ENCODE peak calls at places on chromosomes 12 and 14, in eight cellular contexts. A is lung, C is right atrium auricular region, E is dorsolateral prefrontal cortex, M is AG10803, Q is mesothelial cell of epicardium, N is cardiac fibroblast, U is GM20000. J is an unnamed sample.
A peak's percentile ranks its signal among the peaks of the same experiment; 100 is the strongest.

GRCh38 chr14:85516239-85517112 is 13.5 kb upstream of the FLRT2 start:
- DNase-seq in E (no peak), U (no peak), A (no peak), Q (no peak), M (peak; percentile 94), N (peak; percentile 87), C (no peak), J (no peak)

GRCh38 chr12:116924558-116925453 is 14.1 kb downstream of the FBXW8 start:
- DNase-seq in U (no peak), N (peak; percentile 52), E (no peak), A (no peak), C (no peak), Q (no peak), M (peak; percentile 74), J (no peak)

GRCh38 chr14:82855912-82856381 is 1322.3 kb upstream of the SEL1L start:
- DNase-seq in C (no peak), N (peak; percentile 1), M (peak; percentile 6), U (no peak), Q (no peak), A (no peak), E (no peak), J (no peak)

GRCh38 chr14:99265571-99265970 is 6.4 kb downstream of the BCL11B start:
- DNase-seq in U (no peak), E (no peak), C (no peak), A (no peak), Q (no peak), M (no peak), N (no peak), J (no peak)

GRCh38 chr14:68424443-68425172 is 368.3 kb downstream of the ZFP36L1 start:
- DNase-seq in Q (no peak), M (no peak), E (no peak), C (no peak), N (no peak), U (no peak), A (no peak), J (no peak)

GRCh38 chr12:62860501-62861156 is 74.3 kb downstream of the PPM1H start:
- DNase-seq in Q (no peak), N (peak; percentile 44), U (no peak), M (no peak), E (no peak), A (no peak), C (no peak), J (no peak)

GRCh38 chr12:33596061-33596460 is 156.4 kb upstream of the SYT10 start:
- DNase-seq in E (no peak), C (no peak), A (no peak), Q (no peak), U (no peak), M (no peak), N (no peak), J (no peak)

GRCh38 chr12:97075583-97076268 is 168.7 kb downstream of the NEDD1 start:
- DNase-seq in U (no peak), N (no peak), C (no peak), A (no peak), Q (no peak), E (no peak), M (no peak), J (no peak)

GRCh38 chr12:114395755-114396152 is 10.2 kb downstream of the TBX5 start:
- DNase-seq in M (no peak), N (peak; percentile 49), U (no peak), Q (no peak), A (no peak), E (no peak), C (no peak), J (no peak)

GRCh38 chr14:23411563-23412525 is 3.8 kb upstream of the MYH6 start:
- DNase-seq in E (no peak), U (no peak), A (no peak), C (no peak), N (no peak), M (no peak), Q (no peak), J (no peak)

GRCh38 chr12:107344035-107344808 is 250.9 kb upstream of the CRY1 start:
- DNase-seq in Q (no peak), A (no peak), E (no peak), C (no peak), U (no peak), M (peak; percentile 32), N (no peak), J (no peak)

GRCh38 chr12:111635524-111635923 is 36.4 kb upstream of the ATXN2 start:
- DNase-seq in U (no peak), A (no peak), N (peak; percentile 29), Q (no peak), C (no peak), E (no peak), M (peak; percentile 15), J (no peak)

GRCh38 chr14:34208532-34208931 is 253.5 kb downstream of the SPTSSA start:
- DNase-seq in A (no peak), E (no peak), M (no peak), Q (no peak), N (no peak), C (no peak), U (no peak), J (no peak)

GRCh38 chr12:132771126-132771838 is 9.7 kb upstream of the ANKLE2 start:
- DNase-seq in C (no peak), M (peak; percentile 58), E (no peak), U (peak; percentile 66), A (no peak), Q (no peak), N (no peak), J (no peak)

GRCh38 chr14:88983755-88984154 is 159.3 kb downstream of the TTC8 start:
- DNase-seq in Q (no peak), U (no peak), N (peak; percentile 74), A (no peak), M (peak; percentile 90), E (no peak), C (no peak), J (no peak)

GRCh38 chr14:50421499-50421898 is 24.8 kb upstream of the CDKL1 start:
- DNase-seq in N (no peak), A (no peak), U (no peak), E (no peak), Q (no peak), C (no peak), M (no peak), J (no peak)

GRCh38 chr12:132490481-132491348 is 764 bp downstream of the FBRSL1 start:
- DNase-seq in U (peak; percentile 71), A (no peak), M (peak; percentile 12), E (no peak), Q (no peak), N (peak; percentile 24), C (no peak), J (no peak)

GRCh38 chr12:8913702-8914032 is 642 bp upstream of the PHC1 start:
- DNase-seq in U (peak; percentile 18), A (no peak), E (no peak), C (no peak), N (peak; percentile 2), Q (no peak), M (peak; percentile 5), J (no peak)

GRCh38 chr14:92122351-92122677 is 545 bp downstream of the CPSF2 start:
- DNase-seq in A (no peak), E (no peak), N (peak; percentile 44), Q (no peak), U (no peak), M (peak; percentile 26), C (no peak), J (no peak)

GRCh38 chr12:1796515-1797010 is 23.8 kb upstream of the LRTM2 start:
- DNase-seq in C (peak; percentile 67), M (peak; percentile 24), U (peak; percentile 62), E (no peak), N (peak; percentile 19), A (no peak), Q (no peak), J (no peak)

GRCh38 chr12:55932546-55932919 is 1.6 kb downstream of the DGKA start:
- DNase-seq in C (no peak), N (peak; percentile 63), U (peak; percentile 61), E (no peak), A (no peak), M (peak; percentile 46), Q (no peak), J (no peak)

GRCh38 chr14:93219103-93219726 is 12.2 kb downstream of the UBR7 start:
- DNase-seq in U (peak; percentile 59), N (peak; percentile 80), A (no peak), Q (no peak), C (no peak), M (peak; percentile 67), E (no peak), J (peak; percentile 50)

GRCh38 chr14:32183151-32184048 is 18.4 kb upstream of the RNU6-7 start:
- DNase-seq in E (no peak), Q (no peak), A (no peak), M (no peak), C (no peak), N (no peak), U (no peak), J (no peak)

GRCh38 chr12:43842259-43842658 is 6.4 kb downstream of the TMEM117 start:
- DNase-seq in C (no peak), N (no peak), Q (no peak), U (no peak), E (no peak), M (no peak), A (no peak), J (no peak)
- TF ChIP-seq CTCF in C (no peak), N (no peak), Q (no peak), U (no peak), E (no peak), M (no peak), A (no peak), J (no peak)

GRCh38 chr14:43795600-43796228 is 711.4 kb downstream of the FSCB start:
- DNase-seq in M (no peak), C (no peak), N (peak; percentile 24), U (no peak), Q (no peak), E (no peak), A (no peak), J (no peak)
- TF ChIP-seq CTCF in M (no peak), C (no peak), N (no peak), U (no peak), Q (peak; percentile 55), E (no peak), A (no peak), J (peak; percentile 57)

GRCh38 chr14:103081951-103082350 is 2.1 kb upstream of the LBHD2 start:
- DNase-seq in A (no peak), Q (no peak), E (no peak), M (no peak), C (no peak), U (no peak), N (no peak), J (peak; percentile 4)

GRCh38 chr14:103078860-103079587 is 5.0 kb upstream of the LBHD2 start:
- DNase-seq in M (no peak), A (no peak), E (no peak), N (no peak), U (no peak), C (no peak), Q (no peak), J (peak; percentile 5)

GRCh38 chr14:103074699-103075341 is 9.2 kb upstream of the LBHD2 start:
- DNase-seq in C (peak; percentile 85), Q (no peak), U (no peak), M (no peak), E (no peak), N (no peak), A (peak; percentile 82), J (peak; percentile 9)

GRCh38 chr14:103073876-103074698 is 9.9 kb upstream of the LBHD2 start:
- DNase-seq in U (peak; percentile 64), N (no peak), Q (no peak), A (no peak), C (no peak), E (peak; percentile 17), M (no peak), J (no peak)

GRCh38 chr14:103078420-103078749 is 5.6 kb upstream of the LBHD2 start:
- DNase-seq in A (peak; percentile 80), N (peak; percentile 85), E (peak; percentile 80), Q (peak; percentile 78), U (peak; percentile 91), M (peak; percentile 74), C (peak; percentile 87), J (peak; percentile 93)
- TF ChIP-seq CTCF in A (peak; percentile 78), N (peak; percentile 85), E (peak; percentile 72), Q (peak; percentile 72), U (peak; percentile 67), M (peak; percentile 81), C (peak; percentile 76), J (peak; percentile 62)

GRCh38 chr14:59582845-59583509 is 6.4 kb upstream of the CCDC175 start:
- DNase-seq in M (no peak), E (no peak), C (no peak), A (no peak), U (no peak), Q (no peak), N (no peak), J (no peak)
- TF ChIP-seq CTCF in M (no peak), E (no peak), C (no peak), A (no peak), U (no peak), Q (no peak), N (no peak), J (no peak)